ENCODE peak calls at places on chromosomes 6 and 20, in ten cellular contexts. D is Caco-2, R is Panc1, Q is breast epithelium, L is A549, V is fibroblast of the aortic adventitia, S is NB4, Z is left ventricle myocardium inferior, M is BE2C, N is H7. H is an unnamed sample.
A peak's percentile ranks its signal among the peaks of the same experiment; 100 is the strongest.

GRCh38 chr6:31578461-31579118 is 3.2 kb downstream of the TNF start:
- DNase-seq in D (no peak), R (no peak), Q (no peak), L (no peak), V (no peak), S (peak; percentile 63), Z (no peak), M (no peak), N (peak; percentile 63), H (peak; percentile 93)

GRCh38 chr6:111686249-111686997 is 80.7 kb upstream of the TRAF3IP2 start:
- DNase-seq in D (no peak), R (no peak), Q (no peak), L (no peak), V (no peak), S (no peak), Z (no peak), M (peak; percentile 46), N (peak; percentile 49), H (no peak)

GRCh38 chr6:87822011-87822410 is 120.0 kb upstream of the AKIRIN2 start:
- DNase-seq in D (peak; percentile 19), R (no peak), Q (no peak), L (no peak), V (no peak), S (no peak), Z (no peak), M (no peak), N (no peak), H (no peak)

GRCh38 chr6:6980999-6981581 is 126.7 kb upstream of the RREB1 start:
- DNase-seq in D (no peak), R (no peak), Q (no peak), L (no peak), V (no peak), S (no peak), Z (no peak), M (no peak), N (no peak), H (no peak)

GRCh38 chr6:73152998-73153757 is 72.1 kb downstream of the KHDC1L start:
- DNase-seq in D (no peak), R (no peak), Q (no peak), L (no peak), V (peak; percentile 16), S (no peak), Z (no peak), M (no peak), N (no peak), H (no peak)

GRCh38 chr20:62192635-62193034 is 9.8 kb downstream of the MTG2 start:
- DNase-seq in D (no peak), R (no peak), Q (no peak), L (no peak), V (no peak), S (no peak), Z (no peak), M (no peak), N (no peak), H (no peak)

GRCh38 chr6:138310294-138310693 is 67.4 kb upstream of the SMIM28 start:
- DNase-seq in D (no peak), R (no peak), Q (no peak), L (no peak), V (peak; percentile 11), S (no peak), Z (no peak), M (no peak), N (no peak), H (no peak)

GRCh38 chr20:36493801-36494114 is 47.6 kb upstream of the MYL9 start:
- DNase-seq in D (no peak), R (no peak), Q (peak; percentile 58), L (no peak), V (peak; percentile 85), S (no peak), Z (peak; percentile 74), M (no peak), N (no peak), H (no peak)

GRCh38 chr6:162899148-162899547 is 171.4 kb downstream of the PACRG start:
- DNase-seq in D (no peak), R (no peak), Q (no peak), L (no peak), V (no peak), S (no peak), Z (no peak), M (no peak), N (no peak), H (no peak)

GRCh38 chr6:29760328-29760727 is 37.1 kb downstream of the HLA-F start:
- DNase-seq in D (no peak), R (no peak), Q (no peak), L (no peak), V (no peak), S (no peak), Z (no peak), M (no peak), N (no peak), H (no peak)

GRCh38 chr6:34284563-34285545 is 36.0 kb upstream of the SMIM29 start:
- DNase-seq in D (no peak), R (no peak), Q (no peak), L (no peak), V (peak; percentile 62), S (peak; percentile 100), Z (peak; percentile 70), M (no peak), N (no peak), H (peak; percentile 50)

GRCh38 chr20:63202021-63202420 is 13.9 kb downstream of the YTHDF1 start:
- DNase-seq in D (no peak), R (no peak), Q (no peak), L (no peak), V (no peak), S (no peak), Z (no peak), M (no peak), N (no peak), H (no peak)

GRCh38 chr20:7976015-7976414 is 35.8 kb upstream of the HAO1 start:
- DNase-seq in D (no peak), R (no peak), Q (no peak), L (no peak), V (no peak), S (no peak), Z (no peak), M (no peak), N (no peak), H (no peak)

GRCh38 chr6:109790131-109790530 is 99.0 kb downstream of the FIG4 start:
- DNase-seq in D (no peak), R (no peak), Q (no peak), L (no peak), V (peak; percentile 76), S (no peak), Z (no peak), M (no peak), N (no peak), H (peak; percentile 7)

GRCh38 chr6:78666764-78667163 is 200.6 kb upstream of the IRAK1BP1 start:
- DNase-seq in D (no peak), R (no peak), Q (no peak), L (no peak), V (no peak), S (no peak), Z (no peak), M (no peak), N (no peak), H (no peak)
- H3K4me3 ChIP-seq in D (no peak overlapping the region), R (no peak overlapping the region), Q (no peak overlapping the region), L (no peak overlapping the region), V (no peak overlapping the region), S (no peak overlapping the region), Z (no peak overlapping the region), M (no peak overlapping the region), N (no peak overlapping the region), H (no peak overlapping the region)

GRCh38 chr6:13453172-13453552 is 34.2 kb downstream of the GFOD1 start:
- DNase-seq in D (no peak), R (no peak), Q (no peak), L (no peak), V (no peak), S (no peak), Z (no peak), M (no peak), N (no peak), H (no peak)

GRCh38 chr6:13453771-13454251 is 33.6 kb downstream of the GFOD1 start:
- DNase-seq in D (no peak), R (peak; percentile 13), Q (no peak), L (peak; percentile 6), V (peak; percentile 16), S (no peak), Z (no peak), M (peak; percentile 24), N (no peak), H (no peak)

GRCh38 chr6:13455604-13456003 is 31.8 kb downstream of the GFOD1 start:
- DNase-seq in D (no peak), R (no peak), Q (no peak), L (no peak), V (no peak), S (no peak), Z (no peak), M (no peak), N (no peak), H (no peak)

GRCh38 chr6:13452346-13453171 is 34.8 kb downstream of the GFOD1 start:
- DNase-seq in D (no peak), R (no peak), Q (no peak), L (no peak), V (peak; percentile 57), S (no peak), Z (no peak), M (no peak), N (no peak), H (no peak)

GRCh38 chr6:13454286-13455221 is 32.8 kb downstream of the GFOD1 start:
- DNase-seq in D (no peak), R (no peak), Q (peak; percentile 50), L (no peak), V (peak; percentile 25), S (peak; percentile 87), Z (peak; percentile 46), M (no peak), N (no peak), H (no peak)
- H3K4me3 ChIP-seq in D (no peak overlapping the region), R (no peak overlapping the region), Q (no peak overlapping the region), L (no peak overlapping the region), V (no peak overlapping the region), S (no peak overlapping the region), Z (no peak overlapping the region), M (no peak overlapping the region), N (no peak overlapping the region), H (no peak overlapping the region)

GRCh38 chr20:5658897-5659296 is 91.3 kb upstream of the SHLD1 start:
- DNase-seq in D (no peak), R (no peak), Q (peak; percentile 70), L (peak; percentile 68), V (peak; percentile 97), S (peak; percentile 57), Z (peak; percentile 50), M (no peak), N (no peak), H (no peak)
- H3K4me3 ChIP-seq in D (no peak overlapping the region), R (no peak overlapping the region), Q (no peak overlapping the region), L (no peak overlapping the region), V (no peak overlapping the region), S (no peak overlapping the region), Z (peak overlapping the region; percentile 2), M (no peak overlapping the region), N (no peak overlapping the region), H (no peak overlapping the region)

GRCh38 chr6:44388876-44389275 is 1.4 kb downstream of the CDC5L start:
- DNase-seq in D (no peak), R (no peak), Q (no peak), L (no peak), V (no peak), S (no peak), Z (no peak), M (no peak), N (no peak), H (no peak)
- H3K4me3 ChIP-seq in D (no peak overlapping the region), R (peak overlapping the region; percentile 91), Q (peak overlapping the region; percentile 87), L (peak overlapping the region; percentile 79), V (peak overlapping the region; percentile 96), S (peak overlapping the region; percentile 97), Z (peak overlapping the region; percentile 86), M (peak overlapping the region; percentile 85), N (no peak overlapping the region), H (peak overlapping the region; percentile 73)

H was measured in Karpas-422.